ENCODE peak calls at places on chromosomes 16 and 17, in ten cellular contexts. J is ovary, L is RWPE1, W is HS-5, A is BJ, P is NCI-H2081, S is fibroblast of mammary gland, V is NCI-H526 treated with DMSO at 0.1 percent for 48 hours, O is Right ventricle myocardium superior, H is AG09309. N is an unnamed sample.

GRCh38 chr16:30934827-30935557 is 11.6 kb downstream of the FBXL19 start:
- DNase-seq in O (peak), S (peak), W (no peak), A (no peak), H (no peak), P (no peak), J (no peak), L (no peak), V (no peak), N (peak)

GRCh38 chr17:33113281-33114010 is 121.8 kb downstream of the SPACA3 start:
- DNase-seq in A (no peak), H (no peak), J (no peak), P (no peak), S (peak), V (no peak), L (no peak), W (no peak), O (no peak), N (peak)

GRCh38 chr17:32910769-32911168 is 17.2 kb upstream of the TMEM98 start:
- DNase-seq in J (no peak), S (no peak), P (no peak), L (no peak), W (no peak), A (no peak), V (no peak), H (no peak), O (no peak), N (no peak)

GRCh38 chr17:82301916-82302497 is 15.4 kb downstream of the CD7 start:
- DNase-seq in W (no peak), J (no peak), L (no peak), A (no peak), P (no peak), S (no peak), V (no peak), O (no peak), H (no peak), N (no peak)

GRCh38 chr17:47694018-47694817 is at the start of gene TBKBP1:
- DNase-seq in O (peak), J (peak), S (no peak), W (no peak), A (no peak), P (peak), H (no peak), V (peak), L (no peak), N (peak)

GRCh38 chr16:52671560-52671959 is 124.6 kb upstream of the TOX3 start:
- DNase-seq in V (peak), W (no peak), H (no peak), O (no peak), P (no peak), A (no peak), S (no peak), J (no peak), L (no peak), N (no peak)

GRCh38 chr16:75256871-75257343 is 5.5 kb upstream of the BCAR1 start:
- DNase-seq in A (no peak), J (peak), W (no peak), H (no peak), L (no peak), S (peak), O (peak), P (no peak), V (no peak), N (peak)

GRCh38 chr16:2326191-2326590 is 14.3 kb downstream of the ABCA3 start:
- DNase-seq in A (no peak), O (no peak), J (no peak), H (no peak), W (no peak), P (no peak), V (no peak), L (no peak), S (no peak), N (no peak)

GRCh38 chr17:48451489-48451888 is 21.5 kb upstream of the SKAP1 start:
- DNase-seq in H (no peak), P (no peak), L (no peak), V (no peak), J (no peak), A (no peak), O (no peak), S (no peak), W (no peak), N (no peak)

GRCh38 chr17:8426094-8426720 is 9.5 kb upstream of the NDEL1 start:
- DNase-seq in J (no peak), V (no peak), S (no peak), O (no peak), P (no peak), W (no peak), A (no peak), H (no peak), L (no peak), N (no peak)

GRCh38 chr17:66032082-66032712 is 159.7 kb downstream of the CEP112 start:
- DNase-seq in P (no peak), A (no peak), W (no peak), H (no peak), O (no peak), V (no peak), S (no peak), J (no peak), L (no peak), N (no peak)

GRCh38 chr17:49218941-49219913 is 8.7 kb downstream of the ABI3 start:
- DNase-seq in H (no peak), P (no peak), S (no peak), J (no peak), L (no peak), W (no peak), A (no peak), V (no peak), O (peak), N (no peak)

GRCh38 chr17:41251261-41251660 is 1.8 kb downstream of the KRTAP9-4 start:
- DNase-seq in L (no peak), P (no peak), W (no peak), V (no peak), A (no peak), O (no peak), H (no peak), J (no peak), S (no peak), N (no peak)

GRCh38 chr17:74840500-74840899 is 19.2 kb downstream of the GRIN2C start:
- DNase-seq in J (no peak), H (no peak), S (no peak), L (no peak), O (no peak), W (no peak), P (no peak), V (no peak), A (no peak), N (no peak)

N was measured in fibroblast of the aortic adventitia.